ENCODE peak calls at places on chromosomes 7 and 10, in eight cellular contexts. One of them, this sample, is unnamed.

GRCh38 chr7:149833495-149834130 is 4.6 kb upstream of the ZNF862 start:
- DNase-seq in skeletal muscle cell: no peak
- DNase-seq in OCI-M1: no peak
- DNase-seq in sigmoid colon: peak; percentile 42
- DNase-seq in GM03348: no peak
- DNase-seq in NCI-H345: no peak
- DNase-seq in stimulated activated CD4-positive, alpha-beta T cell treated with anti-CD3 and anti-CD28 coated beads, Interleukin-4, amount 100 ng/mL, for 48 hours: no peak
- DNase-seq in activated CD8-positive, alpha-beta T cell treated with anti-CD3 and anti-CD28 coated beads, Interleukin-2, amount 10 ng/mL, durations not matched to agents 7 days and 5 days: no peak
- DNase-seq in this sample: no peak

GRCh38 chr7:48511021-48511579 is 339.8 kb downstream of the ABCA13 start:
- DNase-seq in skeletal muscle cell: no peak
- DNase-seq in OCI-M1: no peak
- DNase-seq in sigmoid colon: no peak
- DNase-seq in GM03348: no peak
- DNase-seq in NCI-H345: no peak
- DNase-seq in stimulated activated CD4-positive, alpha-beta T cell treated with anti-CD3 and anti-CD28 coated beads, Interleukin-4, amount 100 ng/mL, for 48 hours: no peak
- DNase-seq in activated CD8-positive, alpha-beta T cell treated with anti-CD3 and anti-CD28 coated beads, Interleukin-2, amount 10 ng/mL, durations not matched to agents 7 days and 5 days: no peak
- DNase-seq in this sample: no peak

GRCh38 chr7:154304740-154305679 is 252.8 kb downstream of the DPP6 start:
- DNase-seq in skeletal muscle cell: no peak
- DNase-seq in OCI-M1: no peak
- DNase-seq in sigmoid colon: no peak
- DNase-seq in GM03348: no peak
- DNase-seq in NCI-H345: peak; percentile 65
- DNase-seq in stimulated activated CD4-positive, alpha-beta T cell treated with anti-CD3 and anti-CD28 coated beads, Interleukin-4, amount 100 ng/mL, for 48 hours: no peak
- DNase-seq in activated CD8-positive, alpha-beta T cell treated with anti-CD3 and anti-CD28 coated beads, Interleukin-2, amount 10 ng/mL, durations not matched to agents 7 days and 5 days: no peak
- DNase-seq in this sample: no peak

GRCh38 chr7:40586197-40586596 is 451.4 kb downstream of the SUGCT start:
- DNase-seq in skeletal muscle cell: peak; percentile 65
- DNase-seq in OCI-M1: peak; percentile 4
- DNase-seq in sigmoid colon: no peak
- DNase-seq in GM03348: peak; percentile 42
- DNase-seq in NCI-H345: no peak
- DNase-seq in stimulated activated CD4-positive, alpha-beta T cell treated with anti-CD3 and anti-CD28 coated beads, Interleukin-4, amount 100 ng/mL, for 48 hours: no peak
- DNase-seq in activated CD8-positive, alpha-beta T cell treated with anti-CD3 and anti-CD28 coated beads, Interleukin-2, amount 10 ng/mL, durations not matched to agents 7 days and 5 days: no peak
- DNase-seq in this sample: no peak

GRCh38 chr7:41538810-41539724 is 163.8 kb downstream of the INHBA start:
- DNase-seq in skeletal muscle cell: no peak
- DNase-seq in OCI-M1: no peak
- DNase-seq in sigmoid colon: no peak
- DNase-seq in GM03348: no peak
- DNase-seq in NCI-H345: no peak
- DNase-seq in stimulated activated CD4-positive, alpha-beta T cell treated with anti-CD3 and anti-CD28 coated beads, Interleukin-4, amount 100 ng/mL, for 48 hours: no peak
- DNase-seq in activated CD8-positive, alpha-beta T cell treated with anti-CD3 and anti-CD28 coated beads, Interleukin-2, amount 10 ng/mL, durations not matched to agents 7 days and 5 days: no peak
- DNase-seq in this sample: no peak

GRCh38 chr7:79615466-79615865 is 162.0 kb upstream of the MAGI2 start:
- DNase-seq in skeletal muscle cell: no peak
- DNase-seq in OCI-M1: no peak
- DNase-seq in sigmoid colon: no peak
- DNase-seq in GM03348: no peak
- DNase-seq in NCI-H345: no peak
- DNase-seq in stimulated activated CD4-positive, alpha-beta T cell treated with anti-CD3 and anti-CD28 coated beads, Interleukin-4, amount 100 ng/mL, for 48 hours: no peak
- DNase-seq in activated CD8-positive, alpha-beta T cell treated with anti-CD3 and anti-CD28 coated beads, Interleukin-2, amount 10 ng/mL, durations not matched to agents 7 days and 5 days: no peak
- DNase-seq in this sample: no peak

GRCh38 chr10:52746169-52746568 is 26.4 kb downstream of the MBL2 start:
- DNase-seq in skeletal muscle cell: no peak
- DNase-seq in OCI-M1: peak; percentile 32
- DNase-seq in sigmoid colon: no peak
- DNase-seq in GM03348: no peak
- DNase-seq in NCI-H345: no peak
- DNase-seq in stimulated activated CD4-positive, alpha-beta T cell treated with anti-CD3 and anti-CD28 coated beads, Interleukin-4, amount 100 ng/mL, for 48 hours: no peak
- DNase-seq in activated CD8-positive, alpha-beta T cell treated with anti-CD3 and anti-CD28 coated beads, Interleukin-2, amount 10 ng/mL, durations not matched to agents 7 days and 5 days: no peak
- DNase-seq in this sample: no peak

GRCh38 chr7:101717986-101718746 is 89.1 kb upstream of the MYL10 start:
- DNase-seq in skeletal muscle cell: peak; percentile 49
- DNase-seq in OCI-M1: no peak
- DNase-seq in sigmoid colon: no peak
- DNase-seq in GM03348: peak; percentile 78
- DNase-seq in NCI-H345: no peak
- DNase-seq in stimulated activated CD4-positive, alpha-beta T cell treated with anti-CD3 and anti-CD28 coated beads, Interleukin-4, amount 100 ng/mL, for 48 hours: no peak
- DNase-seq in activated CD8-positive, alpha-beta T cell treated with anti-CD3 and anti-CD28 coated beads, Interleukin-2, amount 10 ng/mL, durations not matched to agents 7 days and 5 days: no peak
- DNase-seq in this sample: no peak

GRCh38 chr10:117322258-117322657 is 53.0 kb downstream of the PDZD8 start:
- DNase-seq in skeletal muscle cell: no peak
- DNase-seq in OCI-M1: no peak
- DNase-seq in sigmoid colon: no peak
- DNase-seq in GM03348: no peak
- DNase-seq in NCI-H345: no peak
- DNase-seq in stimulated activated CD4-positive, alpha-beta T cell treated with anti-CD3 and anti-CD28 coated beads, Interleukin-4, amount 100 ng/mL, for 48 hours: no peak
- DNase-seq in activated CD8-positive, alpha-beta T cell treated with anti-CD3 and anti-CD28 coated beads, Interleukin-2, amount 10 ng/mL, durations not matched to agents 7 days and 5 days: no peak
- DNase-seq in this sample: no peak

GRCh38 chr10:128386816-128387604 is 260.8 kb upstream of the MKI67 start:
- DNase-seq in skeletal muscle cell: no peak
- DNase-seq in OCI-M1: no peak
- DNase-seq in sigmoid colon: no peak
- DNase-seq in GM03348: no peak
- DNase-seq in NCI-H345: no peak
- DNase-seq in stimulated activated CD4-positive, alpha-beta T cell treated with anti-CD3 and anti-CD28 coated beads, Interleukin-4, amount 100 ng/mL, for 48 hours: no peak
- DNase-seq in activated CD8-positive, alpha-beta T cell treated with anti-CD3 and anti-CD28 coated beads, Interleukin-2, amount 10 ng/mL, durations not matched to agents 7 days and 5 days: no peak
- DNase-seq in this sample: no peak

GRCh38 chr10:117094856-117095255 is 43.2 kb downstream of the VAX1 start:
- DNase-seq in skeletal muscle cell: no peak
- DNase-seq in OCI-M1: no peak
- DNase-seq in sigmoid colon: no peak
- DNase-seq in GM03348: no peak
- DNase-seq in NCI-H345: no peak
- DNase-seq in stimulated activated CD4-positive, alpha-beta T cell treated with anti-CD3 and anti-CD28 coated beads, Interleukin-4, amount 100 ng/mL, for 48 hours: no peak
- DNase-seq in activated CD8-positive, alpha-beta T cell treated with anti-CD3 and anti-CD28 coated beads, Interleukin-2, amount 10 ng/mL, durations not matched to agents 7 days and 5 days: no peak
- DNase-seq in this sample: no peak

GRCh38 chr7:135204271-135204872 is 7.0 kb downstream of the WDR91 start:
- DNase-seq in skeletal muscle cell: no peak
- DNase-seq in OCI-M1: no peak
- DNase-seq in sigmoid colon: no peak
- DNase-seq in GM03348: no peak
- DNase-seq in NCI-H345: no peak
- DNase-seq in stimulated activated CD4-positive, alpha-beta T cell treated with anti-CD3 and anti-CD28 coated beads, Interleukin-4, amount 100 ng/mL, for 48 hours: no peak
- DNase-seq in activated CD8-positive, alpha-beta T cell treated with anti-CD3 and anti-CD28 coated beads, Interleukin-2, amount 10 ng/mL, durations not matched to agents 7 days and 5 days: no peak
- DNase-seq in this sample: no peak

GRCh38 chr10:89516149-89516832 is 19.1 kb downstream of the SLC16A12 start:
- DNase-seq in skeletal muscle cell: peak; percentile 96
- DNase-seq in OCI-M1: no peak
- DNase-seq in sigmoid colon: peak; percentile 80
- DNase-seq in GM03348: peak; percentile 66
- DNase-seq in NCI-H345: peak; percentile 9
- DNase-seq in stimulated activated CD4-positive, alpha-beta T cell treated with anti-CD3 and anti-CD28 coated beads, Interleukin-4, amount 100 ng/mL, for 48 hours: no peak
- DNase-seq in activated CD8-positive, alpha-beta T cell treated with anti-CD3 and anti-CD28 coated beads, Interleukin-2, amount 10 ng/mL, durations not matched to agents 7 days and 5 days: no peak
- DNase-seq in this sample: no peak

GRCh38 chr7:111763221-111763791 is 201.0 kb upstream of the IMMP2L start:
- DNase-seq in skeletal muscle cell: no peak
- DNase-seq in OCI-M1: peak; percentile 43
- DNase-seq in sigmoid colon: no peak
- DNase-seq in GM03348: peak; percentile 76
- DNase-seq in NCI-H345: peak; percentile 28
- DNase-seq in stimulated activated CD4-positive, alpha-beta T cell treated with anti-CD3 and anti-CD28 coated beads, Interleukin-4, amount 100 ng/mL, for 48 hours: no peak
- DNase-seq in activated CD8-positive, alpha-beta T cell treated with anti-CD3 and anti-CD28 coated beads, Interleukin-2, amount 10 ng/mL, durations not matched to agents 7 days and 5 days: no peak
- DNase-seq in this sample: no peak

GRCh38 chr10:31604141-31604540 is 285.1 kb downstream of the ZEB1 start:
- DNase-seq in skeletal muscle cell: peak; percentile 73
- DNase-seq in OCI-M1: no peak
- DNase-seq in sigmoid colon: peak; percentile 82
- DNase-seq in GM03348: no peak
- DNase-seq in NCI-H345: no peak
- DNase-seq in stimulated activated CD4-positive, alpha-beta T cell treated with anti-CD3 and anti-CD28 coated beads, Interleukin-4, amount 100 ng/mL, for 48 hours: no peak
- DNase-seq in activated CD8-positive, alpha-beta T cell treated with anti-CD3 and anti-CD28 coated beads, Interleukin-2, amount 10 ng/mL, durations not matched to agents 7 days and 5 days: no peak
- DNase-seq in this sample: no peak

GRCh38 chr10:109275970-109276369 is 647.3 kb downstream of the XPNPEP1 start:
- DNase-seq in skeletal muscle cell: no peak
- DNase-seq in OCI-M1: no peak
- DNase-seq in sigmoid colon: no peak
- DNase-seq in GM03348: no peak
- DNase-seq in NCI-H345: no peak
- DNase-seq in stimulated activated CD4-positive, alpha-beta T cell treated with anti-CD3 and anti-CD28 coated beads, Interleukin-4, amount 100 ng/mL, for 48 hours: no peak
- DNase-seq in activated CD8-positive, alpha-beta T cell treated with anti-CD3 and anti-CD28 coated beads, Interleukin-2, amount 10 ng/mL, durations not matched to agents 7 days and 5 days: no peak
- DNase-seq in this sample: no peak

GRCh38 chr10:78571286-78571685 is 497.5 kb upstream of the ZMIZ1 start:
- DNase-seq in skeletal muscle cell: no peak
- DNase-seq in OCI-M1: no peak
- DNase-seq in sigmoid colon: peak; percentile 24
- DNase-seq in GM03348: no peak
- DNase-seq in NCI-H345: peak; percentile 13
- DNase-seq in stimulated activated CD4-positive, alpha-beta T cell treated with anti-CD3 and anti-CD28 coated beads, Interleukin-4, amount 100 ng/mL, for 48 hours: no peak
- DNase-seq in activated CD8-positive, alpha-beta T cell treated with anti-CD3 and anti-CD28 coated beads, Interleukin-2, amount 10 ng/mL, durations not matched to agents 7 days and 5 days: no peak
- DNase-seq in this sample: no peak

GRCh38 chr10:102643346-102644065 is 773 bp upstream of the TRIM8 start:
- DNase-seq in skeletal muscle cell: no peak
- DNase-seq in OCI-M1: peak; percentile 84
- DNase-seq in sigmoid colon: peak; percentile 89
- DNase-seq in GM03348: peak; percentile 67
- DNase-seq in NCI-H345: peak; percentile 46
- DNase-seq in stimulated activated CD4-positive, alpha-beta T cell treated with anti-CD3 and anti-CD28 coated beads, Interleukin-4, amount 100 ng/mL, for 48 hours: peak; percentile 54
- DNase-seq in activated CD8-positive, alpha-beta T cell treated with anti-CD3 and anti-CD28 coated beads, Interleukin-2, amount 10 ng/mL, durations not matched to agents 7 days and 5 days: peak; percentile 53
- DNase-seq in this sample: no peak

GRCh38 chr7:123148813-123149212 is 51.0 kb downstream of the SLC13A1 start:
- DNase-seq in skeletal muscle cell: no peak
- DNase-seq in OCI-M1: peak; percentile 18
- DNase-seq in sigmoid colon: no peak
- DNase-seq in GM03348: no peak
- DNase-seq in NCI-H345: no peak
- DNase-seq in stimulated activated CD4-positive, alpha-beta T cell treated with anti-CD3 and anti-CD28 coated beads, Interleukin-4, amount 100 ng/mL, for 48 hours: no peak
- DNase-seq in activated CD8-positive, alpha-beta T cell treated with anti-CD3 and anti-CD28 coated beads, Interleukin-2, amount 10 ng/mL, durations not matched to agents 7 days and 5 days: no peak
- DNase-seq in this sample: no peak

GRCh38 chr10:75102830-75103673 is 8.4 kb upstream of the SAMD8 start:
- DNase-seq in skeletal muscle cell: no peak
- DNase-seq in OCI-M1: no peak
- DNase-seq in sigmoid colon: peak; percentile 56
- DNase-seq in GM03348: no peak
- DNase-seq in NCI-H345: no peak
- DNase-seq in stimulated activated CD4-positive, alpha-beta T cell treated with anti-CD3 and anti-CD28 coated beads, Interleukin-4, amount 100 ng/mL, for 48 hours: no peak
- DNase-seq in activated CD8-positive, alpha-beta T cell treated with anti-CD3 and anti-CD28 coated beads, Interleukin-2, amount 10 ng/mL, durations not matched to agents 7 days and 5 days: no peak
- DNase-seq in this sample: no peak

GRCh38 chr10:126966938-126967337 is 61.7 kb downstream of the DOCK1 start:
- DNase-seq in skeletal muscle cell: no peak
- DNase-seq in OCI-M1: no peak
- DNase-seq in sigmoid colon: no peak
- DNase-seq in GM03348: no peak
- DNase-seq in NCI-H345: no peak
- DNase-seq in stimulated activated CD4-positive, alpha-beta T cell treated with anti-CD3 and anti-CD28 coated beads, Interleukin-4, amount 100 ng/mL, for 48 hours: no peak
- DNase-seq in activated CD8-positive, alpha-beta T cell treated with anti-CD3 and anti-CD28 coated beads, Interleukin-2, amount 10 ng/mL, durations not matched to agents 7 days and 5 days: no peak
- DNase-seq in this sample: no peak

GRCh38 chr7:11182736-11183135 is 209.1 kb downstream of the PHF14 start:
- DNase-seq in skeletal muscle cell: no peak
- DNase-seq in OCI-M1: no peak
- DNase-seq in sigmoid colon: no peak
- DNase-seq in GM03348: peak; percentile 48
- DNase-seq in NCI-H345: no peak
- DNase-seq in stimulated activated CD4-positive, alpha-beta T cell treated with anti-CD3 and anti-CD28 coated beads, Interleukin-4, amount 100 ng/mL, for 48 hours: no peak
- DNase-seq in activated CD8-positive, alpha-beta T cell treated with anti-CD3 and anti-CD28 coated beads, Interleukin-2, amount 10 ng/mL, durations not matched to agents 7 days and 5 days: no peak
- DNase-seq in this sample: no peak

GRCh38 chr10:90652519-90652918 is 205.3 kb downstream of the HTR7 start:
- DNase-seq in skeletal muscle cell: no peak
- DNase-seq in OCI-M1: peak; percentile 48
- DNase-seq in sigmoid colon: no peak
- DNase-seq in GM03348: no peak
- DNase-seq in NCI-H345: no peak
- DNase-seq in stimulated activated CD4-positive, alpha-beta T cell treated with anti-CD3 and anti-CD28 coated beads, Interleukin-4, amount 100 ng/mL, for 48 hours: no peak
- DNase-seq in activated CD8-positive, alpha-beta T cell treated with anti-CD3 and anti-CD28 coated beads, Interleukin-2, amount 10 ng/mL, durations not matched to agents 7 days and 5 days: no peak
- DNase-seq in this sample: no peak

GRCh38 chr7:19362099-19362498 is 216.9 kb upstream of the FERD3L start:
- DNase-seq in skeletal muscle cell: peak; percentile 33
- DNase-seq in OCI-M1: no peak
- DNase-seq in sigmoid colon: no peak
- DNase-seq in GM03348: peak; percentile 22
- DNase-seq in NCI-H345: no peak
- DNase-seq in stimulated activated CD4-positive, alpha-beta T cell treated with anti-CD3 and anti-CD28 coated beads, Interleukin-4, amount 100 ng/mL, for 48 hours: no peak
- DNase-seq in activated CD8-positive, alpha-beta T cell treated with anti-CD3 and anti-CD28 coated beads, Interleukin-2, amount 10 ng/mL, durations not matched to agents 7 days and 5 days: no peak
- DNase-seq in this sample: no peak

GRCh38 chr10:125164421-125164820 is 4.1 kb upstream of the CTBP2 start:
- DNase-seq in skeletal muscle cell: no peak
- DNase-seq in OCI-M1: peak; percentile 27
- DNase-seq in sigmoid colon: peak; percentile 30
- DNase-seq in GM03348: no peak
- DNase-seq in NCI-H345: no peak
- DNase-seq in stimulated activated CD4-positive, alpha-beta T cell treated with anti-CD3 and anti-CD28 coated beads, Interleukin-4, amount 100 ng/mL, for 48 hours: no peak
- DNase-seq in activated CD8-positive, alpha-beta T cell treated with anti-CD3 and anti-CD28 coated beads, Interleukin-2, amount 10 ng/mL, durations not matched to agents 7 days and 5 days: no peak
- DNase-seq in this sample: no peak

GRCh38 chr10:43262043-43262901 is 4.6 kb downstream of the RASGEF1A start:
- DNase-seq in skeletal muscle cell: no peak
- DNase-seq in OCI-M1: no peak
- DNase-seq in sigmoid colon: no peak
- DNase-seq in GM03348: peak; percentile 11
- DNase-seq in NCI-H345: no peak
- DNase-seq in stimulated activated CD4-positive, alpha-beta T cell treated with anti-CD3 and anti-CD28 coated beads, Interleukin-4, amount 100 ng/mL, for 48 hours: no peak
- DNase-seq in activated CD8-positive, alpha-beta T cell treated with anti-CD3 and anti-CD28 coated beads, Interleukin-2, amount 10 ng/mL, durations not matched to agents 7 days and 5 days: no peak
- DNase-seq in this sample: no peak

GRCh38 chr10:93615576-93615975 is 3.2 kb downstream of the PDE6C start:
- DNase-seq in skeletal muscle cell: no peak
- DNase-seq in OCI-M1: no peak
- DNase-seq in sigmoid colon: no peak
- DNase-seq in GM03348: no peak
- DNase-seq in NCI-H345: no peak
- DNase-seq in stimulated activated CD4-positive, alpha-beta T cell treated with anti-CD3 and anti-CD28 coated beads, Interleukin-4, amount 100 ng/mL, for 48 hours: no peak
- DNase-seq in activated CD8-positive, alpha-beta T cell treated with anti-CD3 and anti-CD28 coated beads, Interleukin-2, amount 10 ng/mL, durations not matched to agents 7 days and 5 days: no peak
- DNase-seq in this sample: no peak

GRCh38 chr10:83585686-83586085 is 553.6 kb upstream of the GHITM start:
- DNase-seq in skeletal muscle cell: no peak
- DNase-seq in OCI-M1: peak; percentile 58
- DNase-seq in sigmoid colon: no peak
- DNase-seq in GM03348: no peak
- DNase-seq in NCI-H345: no peak
- DNase-seq in stimulated activated CD4-positive, alpha-beta T cell treated with anti-CD3 and anti-CD28 coated beads, Interleukin-4, amount 100 ng/mL, for 48 hours: no peak
- DNase-seq in activated CD8-positive, alpha-beta T cell treated with anti-CD3 and anti-CD28 coated beads, Interleukin-2, amount 10 ng/mL, durations not matched to agents 7 days and 5 days: no peak
- DNase-seq in this sample: no peak

GRCh38 chr10:18279202-18279601 is 139.0 kb downstream of the CACNB2 start:
- DNase-seq in skeletal muscle cell: no peak
- DNase-seq in OCI-M1: no peak
- DNase-seq in sigmoid colon: no peak
- DNase-seq in GM03348: peak; percentile 51
- DNase-seq in NCI-H345: no peak
- DNase-seq in stimulated activated CD4-positive, alpha-beta T cell treated with anti-CD3 and anti-CD28 coated beads, Interleukin-4, amount 100 ng/mL, for 48 hours: no peak
- DNase-seq in activated CD8-positive, alpha-beta T cell treated with anti-CD3 and anti-CD28 coated beads, Interleukin-2, amount 10 ng/mL, durations not matched to agents 7 days and 5 days: no peak
- DNase-seq in this sample: no peak

GRCh38 chr10:42690449-42691360 is 52.3 kb upstream of the ZNF33B start:
- DNase-seq in skeletal muscle cell: no peak
- DNase-seq in OCI-M1: no peak
- DNase-seq in sigmoid colon: no peak
- DNase-seq in GM03348: no peak
- DNase-seq in NCI-H345: no peak
- DNase-seq in stimulated activated CD4-positive, alpha-beta T cell treated with anti-CD3 and anti-CD28 coated beads, Interleukin-4, amount 100 ng/mL, for 48 hours: no peak
- DNase-seq in activated CD8-positive, alpha-beta T cell treated with anti-CD3 and anti-CD28 coated beads, Interleukin-2, amount 10 ng/mL, durations not matched to agents 7 days and 5 days: no peak
- DNase-seq in this sample: no peak

GRCh38 chr10:79285315-79286185 is 61.7 kb upstream of the PPIF start:
- DNase-seq in skeletal muscle cell: no peak
- DNase-seq in OCI-M1: no peak
- DNase-seq in sigmoid colon: no peak
- DNase-seq in GM03348: no peak
- DNase-seq in NCI-H345: no peak
- DNase-seq in stimulated activated CD4-positive, alpha-beta T cell treated with anti-CD3 and anti-CD28 coated beads, Interleukin-4, amount 100 ng/mL, for 48 hours: peak; percentile 29
- DNase-seq in activated CD8-positive, alpha-beta T cell treated with anti-CD3 and anti-CD28 coated beads, Interleukin-2, amount 10 ng/mL, durations not matched to agents 7 days and 5 days: peak; percentile 68
- DNase-seq in this sample: no peak

GRCh38 chr10:71278691-71279588 is 40.1 kb upstream of the SLC29A3 start:
- DNase-seq in skeletal muscle cell: no peak
- DNase-seq in OCI-M1: no peak
- DNase-seq in sigmoid colon: no peak
- DNase-seq in GM03348: no peak
- DNase-seq in NCI-H345: no peak
- DNase-seq in stimulated activated CD4-positive, alpha-beta T cell treated with anti-CD3 and anti-CD28 coated beads, Interleukin-4, amount 100 ng/mL, for 48 hours: no peak
- DNase-seq in activated CD8-positive, alpha-beta T cell treated with anti-CD3 and anti-CD28 coated beads, Interleukin-2, amount 10 ng/mL, durations not matched to agents 7 days and 5 days: no peak
- DNase-seq in this sample: no peak

GRCh38 chr10:130742936-130743675 is 568.4 kb downstream of the TCERG1L start:
- DNase-seq in skeletal muscle cell: no peak
- DNase-seq in OCI-M1: no peak
- DNase-seq in sigmoid colon: peak; percentile 26
- DNase-seq in GM03348: no peak
- DNase-seq in NCI-H345: no peak
- DNase-seq in stimulated activated CD4-positive, alpha-beta T cell treated with anti-CD3 and anti-CD28 coated beads, Interleukin-4, amount 100 ng/mL, for 48 hours: no peak
- DNase-seq in activated CD8-positive, alpha-beta T cell treated with anti-CD3 and anti-CD28 coated beads, Interleukin-2, amount 10 ng/mL, durations not matched to agents 7 days and 5 days: no peak
- DNase-seq in this sample: no peak

GRCh38 chr10:16867556-16867955 is 50.3 kb upstream of the RSU1 start:
- DNase-seq in skeletal muscle cell: peak; percentile 48
- DNase-seq in OCI-M1: no peak
- DNase-seq in sigmoid colon: no peak
- DNase-seq in GM03348: peak; percentile 64
- DNase-seq in NCI-H345: no peak
- DNase-seq in stimulated activated CD4-positive, alpha-beta T cell treated with anti-CD3 and anti-CD28 coated beads, Interleukin-4, amount 100 ng/mL, for 48 hours: no peak
- DNase-seq in activated CD8-positive, alpha-beta T cell treated with anti-CD3 and anti-CD28 coated beads, Interleukin-2, amount 10 ng/mL, durations not matched to agents 7 days and 5 days: no peak
- DNase-seq in this sample: no peak